ENCODE peak calls at places on chromosomes 12 and 14, in seven cellular contexts. T is K562, C is endothelial cell of umbilical vein, N is MM.1S, X is neural progenitor cell, Z is mammary epithelial cell, U is PC-3. D is an unnamed sample.
A peak's percentile ranks its signal among the peaks of the same experiment; 100 is the strongest.

GRCh38 chr14:39113685-39114072 is 444 bp upstream of the GEMIN2 start:
- DNase-seq in T (no peak), U (no peak), X (no peak), C (no peak), N (peak; percentile 7), Z (peak; percentile 4), D (no peak)

GRCh38 chr12:116525418-116526001 is 33.7 kb upstream of the MAP1LC3B2 start:
- DNase-seq in T (no peak), Z (peak; percentile 89), U (peak; percentile 97), N (no peak), X (no peak), C (peak; percentile 74), D (peak; percentile 35)

GRCh38 chr14:20742132-20742531 is 3.6 kb upstream of the EDDM3A start:
- DNase-seq in X (no peak), N (no peak), U (no peak), Z (no peak), C (no peak), T (no peak), D (no peak)

GRCh38 chr12:27207626-27208413 is 36.3 kb upstream of the STK38L start:
- DNase-seq in T (no peak), X (no peak), Z (peak; percentile 83), U (no peak), N (peak; percentile 75), C (no peak), D (no peak)

GRCh38 chr14:75961662-75962061 is 20.1 kb downstream of the TGFB3 start:
- DNase-seq in N (no peak), C (no peak), Z (no peak), X (no peak), U (no peak), T (no peak), D (no peak)

GRCh38 chr14:63735720-63736119 is 7.9 kb upstream of the SGPP1 start:
- DNase-seq in X (no peak), C (no peak), Z (no peak), U (no peak), N (no peak), T (no peak), D (no peak)

GRCh38 chr12:4293942-4294505 is 20.5 kb downstream of the CCND2 start:
- DNase-seq in X (peak; percentile 72), Z (no peak), T (no peak), N (no peak), U (no peak), C (no peak), D (no peak)

GRCh38 chr12:12333980-12334709 is 15.9 kb downstream of the MANSC1 start:
- DNase-seq in C (peak; percentile 67), Z (peak; percentile 25), N (peak; percentile 72), U (peak; percentile 56), T (peak; percentile 67), X (peak; percentile 73), D (peak; percentile 75)

GRCh38 chr14:95227279-95227860 is 70.0 kb upstream of the DICER1 start:
- DNase-seq in T (no peak), U (no peak), X (no peak), N (no peak), Z (no peak), C (peak; percentile 69), D (no peak)

GRCh38 chr14:88030079-88030478 is 25.1 kb downstream of the GPR65 start:
- DNase-seq in C (no peak), U (no peak), T (no peak), N (no peak), Z (no peak), X (no peak), D (no peak)

GRCh38 chr12:47413806-47414205 is 292.0 kb downstream of the RPAP3 start:
- DNase-seq in C (no peak), U (no peak), Z (no peak), T (no peak), N (no peak), X (no peak), D (no peak)

GRCh38 chr12:67991158-67991557 is 1.9 kb downstream of the IFNG-AS1 start:
- DNase-seq in U (no peak), Z (no peak), C (no peak), T (no peak), X (no peak), N (peak; percentile 81), D (no peak)

GRCh38 chr12:5222011-5222461 is 178.4 kb downstream of the KCNA5 start:
- DNase-seq in C (no peak), U (no peak), Z (no peak), N (no peak), X (peak; percentile 80), T (no peak), D (peak; percentile 74)

GRCh38 chr12:31201382-31201781 is 124.6 kb downstream of the SINHCAF start:
- DNase-seq in Z (no peak), N (peak; percentile 82), C (no peak), U (no peak), X (no peak), T (no peak), D (no peak)

GRCh38 chr12:41521872-41522379 is 333.8 kb downstream of the PDZRN4 start:
- DNase-seq in C (peak; percentile 92), T (no peak), Z (peak; percentile 69), N (peak; percentile 65), X (no peak), U (peak; percentile 75), D (peak; percentile 95)

GRCh38 chr12:91813701-91814100 is 331.9 kb downstream of the BTG1 start:
- DNase-seq in C (no peak), N (no peak), Z (peak; percentile 69), X (no peak), U (peak; percentile 27), T (no peak), D (no peak)

GRCh38 chr14:31510855-31511254 is 23.0 kb upstream of the GPR33 start:
- DNase-seq in U (no peak), C (no peak), N (no peak), T (no peak), Z (no peak), X (no peak), D (no peak)

GRCh38 chr14:67487937-67488893 is at the start of gene TMEM229B:
- DNase-seq in N (peak; percentile 85), X (no peak), Z (no peak), C (no peak), T (no peak), U (no peak), D (no peak)

GRCh38 chr14:77475432-77476115 is 17.7 kb downstream of the AHSA1 start:
- DNase-seq in U (no peak), X (no peak), T (no peak), C (no peak), N (no peak), Z (no peak), D (no peak)

GRCh38 chr14:77474763-77475162 is 16.9 kb downstream of the AHSA1 start:
- DNase-seq in N (no peak), X (no peak), Z (no peak), U (no peak), T (no peak), C (no peak), D (no peak)

GRCh38 chr14:77482422-77482821 is 16.2 kb downstream of the ISM2 start:
- DNase-seq in Z (no peak), T (no peak), C (no peak), U (no peak), N (no peak), X (no peak), D (no peak)

GRCh38 chr14:77478796-77479195 is 19.8 kb downstream of the ISM2 start:
- DNase-seq in Z (no peak), T (no peak), N (no peak), U (no peak), X (no peak), C (no peak), D (no peak)

GRCh38 chr14:77478029-77478428 is 20.1 kb downstream of the AHSA1 start:
- DNase-seq in N (no peak), U (no peak), T (no peak), X (no peak), Z (no peak), C (no peak), D (no peak)
- TF ChIP-seq EZH2 in N (no peak), U (no peak), T (no peak), X (no peak), Z (no peak), C (no peak), D (no peak)

DNA sequence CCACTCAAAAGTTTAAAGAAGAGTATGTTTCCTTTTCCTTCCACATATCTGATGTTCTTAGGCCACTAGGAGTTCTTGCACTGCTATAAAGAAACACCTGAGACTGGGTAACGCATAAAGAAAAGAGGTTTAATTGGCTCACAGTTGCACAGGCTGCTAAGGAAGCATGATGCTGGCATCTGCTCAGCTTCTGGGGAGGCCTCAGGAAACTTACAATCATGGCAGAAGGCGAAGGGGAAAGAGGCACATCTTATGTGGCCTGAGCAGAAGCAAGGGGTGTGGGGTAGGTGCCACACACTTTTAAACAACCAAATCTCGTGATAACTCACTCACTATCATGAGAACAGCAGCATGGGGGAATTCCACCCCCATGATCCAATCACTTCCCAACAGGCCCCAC is 7.7 kb upstream of the CRADD start:
- DNase-seq in C (no peak), U (no peak), Z (no peak), X (no peak), N (no peak), T (no peak), D (no peak)
- TF ChIP-seq EZH2 in C (no peak), U (no peak), Z (no peak), X (no peak), N (no peak), T (no peak), D (no peak)

DNA sequence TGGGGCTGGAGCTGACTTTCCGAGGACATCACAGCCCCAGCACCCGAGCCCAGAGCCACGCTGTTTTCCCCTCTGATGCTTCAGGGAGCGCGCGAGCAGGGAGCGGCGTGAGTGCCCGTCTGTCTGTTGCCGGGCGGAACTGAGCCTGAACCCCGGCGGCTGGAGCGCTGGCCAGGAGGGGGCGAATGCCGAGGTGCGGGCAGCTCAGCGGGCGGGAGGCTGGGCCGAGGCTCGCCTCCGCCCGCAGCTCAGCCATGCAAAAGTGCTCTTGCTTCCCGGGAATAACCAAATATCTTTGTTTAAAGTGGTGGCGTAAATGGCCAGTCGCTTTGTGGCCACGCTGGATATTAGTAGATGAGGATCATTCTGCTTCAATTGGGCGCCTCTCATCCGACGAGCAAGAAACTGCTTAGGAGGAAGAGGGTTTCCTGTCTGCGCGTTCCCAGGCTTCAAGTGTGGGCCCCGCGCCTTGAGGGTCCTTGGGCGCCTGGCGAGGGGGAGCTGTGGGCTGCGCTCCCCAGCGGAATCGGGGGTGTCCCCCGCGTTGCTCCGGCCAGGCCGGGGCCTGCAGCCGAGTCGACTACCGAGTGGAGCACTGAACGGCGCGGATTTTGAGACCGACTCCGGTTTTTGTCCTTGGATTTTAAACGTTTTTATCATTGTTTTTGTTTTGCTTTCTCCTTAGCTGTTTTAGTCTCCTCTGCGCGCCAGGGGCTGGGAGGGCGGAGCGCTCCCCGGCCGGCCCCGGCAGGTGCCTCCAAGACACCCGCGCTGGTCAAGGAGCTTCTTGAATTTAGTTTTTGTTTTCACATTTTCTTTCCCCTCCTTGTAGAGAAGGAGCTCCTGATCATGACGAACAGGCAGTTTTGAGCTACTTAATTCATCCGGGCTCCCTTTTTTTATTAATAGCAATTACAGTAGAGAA is 831 bp upstream of the NKX2-1 start:
- DNase-seq in U (peak; percentile 30), T (peak; percentile 36), N (no peak), X (peak; percentile 84), C (peak; percentile 6), Z (peak; percentile 30), D (no peak)
- TF ChIP-seq EZH2 in U (no peak), T (no peak), N (no peak), X (peak; percentile 87), C (peak; percentile 86), Z (peak; percentile 98), D (peak; percentile 93)

DNA sequence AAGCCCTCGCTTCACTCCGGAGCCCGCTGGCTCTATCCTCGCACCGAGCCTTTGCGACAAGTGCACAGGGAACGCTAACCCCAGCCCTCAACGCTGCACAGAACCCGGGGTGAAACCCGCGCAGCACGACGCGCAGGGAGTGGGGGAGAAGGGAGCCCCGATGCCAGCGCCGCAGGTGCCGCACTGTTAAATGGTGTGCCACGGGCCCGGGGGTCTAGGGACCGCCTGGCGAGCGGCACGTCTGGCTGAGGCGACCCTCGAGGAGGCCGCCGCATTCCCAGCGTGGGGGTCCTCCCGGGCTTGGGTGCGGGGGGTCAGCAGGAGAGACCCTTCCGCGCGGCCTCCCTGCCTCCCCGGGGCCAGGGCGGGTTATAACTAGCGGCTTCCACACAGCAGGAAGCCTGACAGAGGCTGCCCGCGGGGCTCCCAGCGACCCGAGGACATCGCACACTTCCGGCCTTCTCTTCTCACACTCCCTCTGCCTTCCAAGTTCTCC is 23.8 kb upstream of the LRTM2 start:
- DNase-seq in U (no peak), N (peak; percentile 27), Z (no peak), X (no peak), T (no peak), C (peak; percentile 11), D (no peak)
- TF ChIP-seq EZH2 in U (no peak), N (no peak), Z (no peak), X (no peak), T (no peak), C (no peak), D (no peak)

D was measured in A673.